ENCODE peak calls at places on chromosomes 7 and 10, in four cellular contexts. N is ascending aorta, M is upper lobe of right lung, O is body of pancreas. Q is an unnamed sample.

GRCh38 chr10:103232772-103233488 is 12.8 kb upstream of the RPEL1 start:
- DNase-seq in M (no peak), O (no peak), N (no peak), Q (no peak)

GRCh38 chr7:140260338-140260737 is 83.6 kb upstream of the KDM7A start:
- DNase-seq in O (no peak), M (no peak), N (no peak), Q (no peak)

GRCh38 chr7:22270371-22270770 is 86.6 kb downstream of the RAPGEF5 start:
- DNase-seq in N (no peak), O (no peak), M (no peak), Q (no peak)

GRCh38 chr7:83149466-83149865 is 13.2 kb downstream of the PCLO start:
- DNase-seq in N (no peak), O (no peak), M (no peak), Q (no peak)

GRCh38 chr7:3089493-3089892 is 45.8 kb upstream of the CARD11 start:
- DNase-seq in O (no peak), M (no peak), N (no peak), Q (no peak)

GRCh38 chr10:132707776-132708171 is 78.2 kb downstream of the NKX6-2 start:
- DNase-seq in M (peak), N (no peak), O (no peak), Q (no peak)

GRCh38 chr10:65670087-65670486 is 1255.7 kb upstream of the LRRTM3 start:
- DNase-seq in N (no peak), O (no peak), M (no peak), Q (peak)

GRCh38 chr10:72499697-72500096 is 126.2 kb downstream of the MICU1 start:
- DNase-seq in O (no peak), N (no peak), M (no peak), Q (no peak)

GRCh38 chr7:2956526-2957368 is 86.9 kb downstream of the CARD11 start:
- DNase-seq in O (no peak), N (no peak), M (peak), Q (no peak)

GRCh38 chr7:64574481-64575159 is 11.7 kb upstream of the ZNF680 start:
- DNase-seq in O (peak), M (no peak), N (no peak), Q (no peak)
- H3K4me3 ChIP-seq in O (no peak), M (peak), N (no peak), Q (peak)

GRCh38 chr7:32206488-32206887 is 136.3 kb upstream of the PDE1C start:
- DNase-seq in N (no peak), M (no peak), O (no peak), Q (no peak)
- TF ChIP-seq CTCF in N (no peak), M (no peak), O (no peak), Q (no peak)

GRCh38 chr10:6512182-6512581 is 67.9 kb downstream of the PRKCQ start:
- DNase-seq in O (no peak), M (no peak), N (no peak), Q (no peak)
- H3K4me3 ChIP-seq in O (no peak), M (no peak), N (no peak), Q (no peak)

DNA sequence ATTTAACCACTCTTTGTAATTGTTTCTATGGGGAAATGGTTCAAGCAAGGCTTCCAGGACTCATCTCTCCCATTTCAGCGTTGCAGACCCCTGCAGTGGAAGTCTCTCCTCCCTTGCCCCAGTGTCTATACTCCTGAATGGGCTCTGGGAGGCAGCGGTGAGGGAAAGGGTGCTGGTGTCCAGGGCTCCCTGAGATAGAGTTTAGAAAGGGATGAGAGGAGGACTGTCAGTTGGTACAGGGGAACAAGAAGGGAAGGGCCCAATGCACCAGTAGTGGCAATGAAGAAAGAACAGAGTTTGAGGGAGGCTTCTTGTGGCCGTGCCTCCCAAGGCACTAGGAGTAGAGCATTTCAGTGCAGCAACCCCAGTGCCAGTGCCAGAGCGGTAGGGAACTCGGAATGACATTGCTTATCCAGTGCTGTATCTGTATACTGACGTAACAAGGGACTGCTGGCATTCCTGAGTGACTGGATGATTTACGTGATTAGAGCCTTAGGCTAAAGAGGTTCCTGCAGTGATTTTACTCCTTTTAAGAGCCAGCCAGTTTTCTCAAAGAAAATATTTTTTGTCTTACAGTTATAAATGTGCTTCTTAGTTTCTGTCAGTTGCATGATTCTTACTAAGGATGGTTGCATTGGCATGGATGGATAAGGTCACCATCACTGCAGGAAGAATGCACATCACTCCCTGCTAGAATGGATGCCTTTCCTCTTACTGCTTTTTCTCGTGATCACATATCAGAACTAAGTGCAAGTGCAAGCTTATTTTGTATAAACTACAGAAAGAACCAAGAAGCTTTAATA is 28.0 kb downstream of the PRPF18 start:
- DNase-seq in N (no peak), O (no peak), M (no peak), Q (peak)
- TF ChIP-seq CTCF in N (no peak), O (no peak), M (no peak), Q (peak)

GRCh38 chr7:128937647-128938523 is at the start of gene IRF5:
- DNase-seq in M (peak), O (peak), N (no peak), Q (no peak)

GRCh38 chr7:128938524-128939074 is 872 bp downstream of the IRF5 start:
- DNase-seq in M (peak), O (peak), N (no peak), Q (no peak)

GRCh38 chr7:128940494-128941322 is 3.0 kb downstream of the IRF5 start:
- DNase-seq in M (peak), N (peak), O (peak), Q (no peak)

GRCh38 chr7:128939861-128940410 is 2.2 kb downstream of the IRF5 start:
- DNase-seq in O (no peak), M (peak), N (no peak), Q (no peak)

GRCh38 chr7:128939075-128939860 is 1.5 kb downstream of the IRF5 start:
- DNase-seq in O (peak), M (peak), N (no peak), Q (no peak)
- H3K4me3 ChIP-seq in O (no peak), M (peak), N (peak), Q (no peak)

GRCh38 chr10:52729259-52730104 is 43.1 kb downstream of the MBL2 start:
- DNase-seq in N (no peak), M (no peak), O (no peak), Q (peak)
- TF ChIP-seq CTCF in N (peak), M (peak), O (peak), Q (peak)

DNA sequence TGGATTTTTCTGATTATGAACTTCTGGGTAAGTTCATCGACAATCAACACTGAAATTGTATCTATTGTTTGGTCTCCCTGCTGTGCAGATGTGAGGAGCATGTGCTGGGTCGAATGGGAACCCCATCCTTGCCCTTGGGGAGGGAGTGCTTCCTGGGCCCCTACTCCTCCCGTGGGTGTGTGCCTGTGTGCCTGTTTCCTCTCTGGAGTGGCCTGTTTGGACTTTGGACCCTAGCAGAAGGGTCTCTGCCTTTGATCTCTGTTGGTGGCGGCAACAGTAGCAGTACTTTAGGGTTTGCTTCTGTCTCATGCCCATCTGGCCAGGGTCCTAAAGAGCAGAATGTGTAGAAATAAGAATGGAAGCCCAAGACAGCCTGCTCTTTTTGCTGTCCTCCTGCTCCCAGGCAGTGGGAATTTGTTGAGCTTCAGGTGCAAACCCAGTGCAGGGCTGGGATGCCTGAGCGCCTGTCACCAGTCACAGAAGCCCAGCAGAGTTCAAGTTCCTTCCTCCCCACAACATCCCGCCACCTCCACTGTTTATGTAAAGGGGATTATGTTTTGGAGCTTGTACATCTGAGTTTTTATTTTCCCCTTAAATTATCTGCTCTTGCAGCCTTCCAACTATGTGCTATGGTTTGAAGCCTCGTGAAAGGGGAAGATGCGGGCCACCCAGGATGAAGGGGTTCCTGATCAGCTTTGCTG is 1.5 kb upstream of the TACR2 start:
- DNase-seq in M (no peak), O (no peak), N (no peak), Q (no peak)
- H3K4me3 ChIP-seq in M (no peak), O (no peak), N (no peak), Q (no peak)

GRCh38 chr7:157875230-157876179 is 538.7 kb downstream of the DNAJB6 start:
- DNase-seq in N (no peak), M (no peak), O (no peak), Q (no peak)
- TF ChIP-seq CTCF in N (peak), M (peak), O (peak), Q (no peak)

DNA sequence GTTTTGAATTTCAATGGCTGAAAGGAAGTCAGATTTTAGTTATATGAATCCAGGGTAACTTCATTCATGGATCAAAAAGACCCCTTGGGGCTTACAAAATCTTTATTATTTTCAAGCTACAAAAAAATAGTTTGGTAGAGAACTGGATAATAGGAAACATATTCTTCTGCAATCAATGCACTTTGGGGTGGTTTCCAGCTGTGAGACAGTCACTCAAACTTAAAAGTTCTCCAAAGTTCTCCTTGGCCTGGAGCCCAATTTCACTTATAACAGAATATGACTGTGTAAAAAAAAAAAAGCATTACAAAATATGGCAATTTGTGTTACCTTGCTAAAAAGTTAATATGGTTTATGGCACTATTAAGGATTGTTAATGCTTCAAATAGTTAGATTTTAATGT is 255.5 kb downstream of the AGMO start:
- DNase-seq in O (no peak), M (no peak), N (no peak), Q (no peak)
- H3K4me3 ChIP-seq in O (no peak), M (no peak), N (no peak), Q (no peak)